ENCODE peak calls at places on chromosomes 3 and 15, in four cellular contexts. D, L, Z and S are unnamed samples.

GRCh38 chr3:149536429-149536828 is 61.9 kb downstream of the TM4SF4 start:
- DNase-seq in Z (no peak), L (no peak), D (no peak), S (no peak)

GRCh38 chr3:64360261-64360660 is 135.0 kb upstream of the PRICKLE2 start:
- DNase-seq in Z (no peak), D (no peak), L (no peak), S (no peak)

GRCh38 chr3:195162033-195162669 is 108.8 kb downstream of the XXYLT1 start:
- DNase-seq in D (no peak), L (peak; percentile 82), Z (peak; percentile 99), S (no peak)

GRCh38 chr3:166706094-166706493 is 674.0 kb downstream of the ZBBX start:
- DNase-seq in L (no peak), D (no peak), Z (no peak), S (no peak)

GRCh38 chr3:114365909-114366308 is 72.1 kb downstream of the TIGIT start:
- DNase-seq in D (no peak), L (no peak), Z (no peak), S (no peak)

GRCh38 chr3:12294885-12295580 is 6.2 kb downstream of the PPARG start:
- DNase-seq in D (peak; percentile 93), Z (no peak), L (no peak), S (no peak)

GRCh38 chr3:153089620-153090019 is 72.4 kb upstream of the RAP2B start:
- DNase-seq in Z (no peak), D (no peak), L (no peak), S (no peak)

GRCh38 chr3:37852097-37852496 is 9.6 kb upstream of the CTDSPL start:
- DNase-seq in L (peak; percentile 25), Z (peak; percentile 37), D (peak; percentile 67), S (no peak)

GRCh38 chr3:170689218-170689874 is 103.5 kb upstream of the SLC7A14 start:
- DNase-seq in D (peak; percentile 88), Z (peak; percentile 62), L (no peak), S (peak; percentile 94)

GRCh38 chr3:177596248-177596821 is 399.1 kb upstream of the TBL1XR1 start:
- DNase-seq in D (no peak), Z (peak; percentile 16), L (peak; percentile 46), S (no peak)

GRCh38 chr15:28974142-28974541 is 88.4 kb downstream of the APBA2 start:
- DNase-seq in D (no peak), L (peak; percentile 24), Z (no peak), S (no peak)

GRCh38 chr15:95875141-95875643 is 455.3 kb upstream of the NR2F2 start:
- DNase-seq in Z (peak; percentile 48), L (no peak), D (no peak), S (no peak)

GRCh38 chr3:23246651-23247050 is 43.5 kb downstream of the UBE2E2 start:
- DNase-seq in L (no peak), D (no peak), Z (no peak), S (no peak)

GRCh38 chr15:38683382-38684242 is 119.0 kb upstream of the RASGRP1 start:
- DNase-seq in L (peak; percentile 62), Z (peak; percentile 59), D (peak; percentile 53), S (no peak)

GRCh38 chr3:28244471-28244870 is 3.1 kb downstream of the CMC1 start:
- DNase-seq in Z (no peak), L (no peak), D (no peak), S (no peak)

GRCh38 chr3:189369636-189370035 is 197.9 kb downstream of the TPRG1 start:
- DNase-seq in L (no peak), Z (no peak), D (no peak), S (no peak)

GRCh38 chr3:188832961-188833615 is 338.7 kb upstream of the TPRG1 start:
- DNase-seq in Z (no peak), L (no peak), D (no peak), S (peak; percentile 71)

GRCh38 chr3:49718419-49719213 is 868 bp downstream of the AMIGO3 start:
- DNase-seq in Z (peak; percentile 28), D (no peak), L (no peak), S (no peak)

GRCh38 chr3:143812411-143812968 is 35.8 kb downstream of the SLC9A9 start:
- DNase-seq in L (no peak), D (no peak), Z (no peak), S (no peak)

GRCh38 chr15:36682091-36682490 is 102.7 kb downstream of the CDIN1 start:
- DNase-seq in L (no peak), Z (peak; percentile 47), D (peak; percentile 40), S (no peak)

GRCh38 chr15:89860851-89861360 is 32.9 kb downstream of the AP3S2 start:
- DNase-seq in Z (no peak), D (no peak), L (no peak), S (no peak)

GRCh38 chr15:64132217-64132616 is 19.3 kb upstream of the SNX22 start:
- DNase-seq in L (no peak), Z (no peak), D (no peak), S (no peak)

GRCh38 chr3:23075478-23075877 is 127.6 kb upstream of the UBE2E2 start:
- DNase-seq in Z (no peak), L (no peak), D (peak; percentile 8), S (no peak)

DNA sequence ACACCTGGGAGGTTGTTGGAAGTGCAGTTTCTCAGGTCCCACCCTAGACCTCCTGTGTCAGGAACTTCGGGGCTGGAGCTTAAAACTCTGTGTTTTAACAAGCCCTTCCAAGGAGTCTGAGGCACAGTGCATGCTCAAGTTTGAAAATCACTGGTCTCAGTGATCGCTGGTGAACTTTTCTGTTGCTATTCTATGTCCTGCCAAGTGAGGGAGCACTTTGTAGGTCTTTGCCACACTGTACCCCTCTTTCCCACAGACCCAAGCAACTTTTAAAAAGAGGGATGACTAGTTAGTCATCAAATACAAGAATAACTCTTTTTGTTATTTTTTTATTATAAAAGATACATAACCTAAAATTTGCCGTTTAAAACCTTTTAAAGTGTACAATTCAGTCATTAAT is 133.7 kb downstream of the AGBL1 start:
- DNase-seq in Z (no peak), L (no peak), D (no peak), S (no peak)
- H3K9me1 ChIP-seq in Z (no peaks in the 10 kb centered on the region), L (no peaks in the 10 kb centered on the region), D (no peaks in the 10 kb centered on the region), S (no peaks in the 10 kb centered on the region)

DNA sequence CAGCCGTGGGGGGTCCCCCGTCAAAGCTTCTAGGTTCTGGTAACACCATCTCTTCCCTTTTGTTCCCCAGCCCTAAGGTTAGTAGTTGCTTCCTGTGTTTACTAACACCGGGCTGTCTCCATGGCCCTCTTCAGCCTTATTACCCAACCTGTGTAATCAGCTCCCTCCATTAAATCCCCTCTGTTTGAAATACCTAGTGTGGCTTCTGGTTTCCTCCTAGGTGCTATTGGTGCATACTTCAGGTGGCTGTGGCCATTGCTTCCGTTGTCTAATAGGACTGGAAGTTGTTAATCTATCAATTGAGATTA is 35.3 kb downstream of the MOBP start:
- DNase-seq in L (no peak), D (no peak), Z (no peak), S (no peak)
- H3K4me3 ChIP-seq in L (no peak overlapping the region), D (no peak overlapping the region), Z (peak overlapping the region; percentile 49), S (no peak overlapping the region)

GRCh38 chr3:25945836-25946235 is 155.9 kb downstream of the OXSM start:
- DNase-seq in Z (no peak), L (no peak), D (no peak), S (no peak)

GRCh38 chr3:25944328-25944727 is 154.4 kb downstream of the OXSM start:
- DNase-seq in L (peak; percentile 30), D (no peak), Z (no peak), S (no peak)

GRCh38 chr3:25940935-25941334 is 151.0 kb downstream of the OXSM start:
- DNase-seq in Z (no peak), L (no peak), D (no peak), S (no peak)

GRCh38 chr3:25945366-25945765 is 155.5 kb downstream of the OXSM start:
- DNase-seq in Z (no peak), D (no peak), L (no peak), S (no peak)
- H3K9me1 ChIP-seq in Z (no peaks in the 10 kb centered on the region), D (no peaks in the 10 kb centered on the region), L (no peaks in the 10 kb centered on the region), S (no peaks in the 10 kb centered on the region)

GRCh38 chr3:120741837-120742197 is 499 bp downstream of the RABL3 start:
- DNase-seq in L (no peak), Z (no peak), D (peak; percentile 43), S (no peak)

GRCh38 chr3:120745466-120745865 is 2.9 kb downstream of the GTF2E1 start:
- DNase-seq in Z (peak; percentile 67), D (no peak), L (no peak), S (no peak)

GRCh38 chr3:120743081-120743365 is 479 bp downstream of the GTF2E1 start:
- DNase-seq in L (no peak), Z (no peak), D (peak; percentile 29), S (no peak)

GRCh38 chr3:120742198-120743080 is at the start of the genes GTF2E1 and RABL3:
- DNase-seq in D (peak; percentile 100), Z (peak; percentile 100), L (peak; percentile 96), S (peak; percentile 93)

GRCh38 chr3:120743556-120744195 is 1.1 kb downstream of the GTF2E1 start:
- DNase-seq in Z (no peak), L (peak; percentile 16), D (peak; percentile 13), S (no peak)
- H3K4me3 ChIP-seq in Z (peak overlapping the region; percentile 96), L (peak overlapping the region; percentile 98), D (peak overlapping the region; percentile 61), S (peak overlapping the region; percentile 82)